ENCODE peak calls at places on chromosomes 3 and 15, in seven cellular contexts. T is RWPE1; B is tibial artery; J is Right ventricle myocardium inferior; V is activated effector memory CD4-positive, alpha-beta T cell treated with anti-CD3 and anti-CD28 coated beads, Interleukin-2, amount 50 U/mL, for 16 hours; A is naive thymus-derived CD4-positive, alpha-beta T cell; M is GM12864. P is an unnamed sample.

GRCh38 chr3:123711356-123711755 is 126.5 kb upstream of the HACD2 start:
- DNase-seq in J (no peak), B (peak), M (no peak), A (no peak), V (no peak), T (no peak), P (no peak)

GRCh38 chr3:42712716-42713372 is 10.2 kb upstream of the HHATL start:
- DNase-seq in A (no peak), T (no peak), V (peak), B (peak), M (no peak), J (no peak), P (no peak)

GRCh38 chr3:188319569-188319968 is 165.6 kb downstream of the LPP start:
- DNase-seq in A (no peak), J (no peak), V (no peak), M (no peak), T (no peak), B (no peak), P (no peak)

GRCh38 chr3:13222891-13223573 is 149.8 kb upstream of the IQSEC1 start:
- DNase-seq in A (no peak), J (no peak), B (no peak), V (no peak), M (no peak), T (no peak), P (no peak)

GRCh38 chr3:23017800-23018199 is 185.3 kb upstream of the UBE2E2 start:
- DNase-seq in M (no peak), T (peak), V (no peak), A (no peak), J (no peak), B (no peak), P (no peak)

GRCh38 chr3:134250717-134251220 is at the start of gene RYK:
- DNase-seq in T (peak), J (peak), M (no peak), V (peak), B (peak), A (peak), P (peak)

GRCh38 chr15:48766196-48766595 is 44.7 kb downstream of the CEP152 start:
- DNase-seq in B (no peak), A (no peak), J (no peak), V (no peak), T (peak), M (no peak), P (no peak)

GRCh38 chr3:26264708-26265107 is 357.9 kb upstream of the LRRC3B start:
- DNase-seq in T (no peak), B (no peak), J (no peak), M (no peak), V (no peak), A (no peak), P (no peak)

GRCh38 chr15:29141908-29142747 is 127.5 kb downstream of the NSMCE3 start:
- DNase-seq in V (no peak), A (no peak), M (no peak), B (no peak), T (no peak), J (no peak), P (no peak)

GRCh38 chr3:183460059-183461052 is 31.9 kb upstream of the MCF2L2 start:
- DNase-seq in V (no peak), M (no peak), B (no peak), T (peak), J (no peak), A (no peak), P (no peak)

GRCh38 chr15:99495430-99496301 is 70.1 kb upstream of the MEF2A start:
- DNase-seq in A (peak), J (no peak), T (no peak), V (no peak), M (no peak), B (no peak), P (no peak)

GRCh38 chr3:98608029-98608428 is 14.6 kb upstream of the CPOX start:
- DNase-seq in J (no peak), T (no peak), V (no peak), A (no peak), M (no peak), B (no peak), P (no peak)

GRCh38 chr3:8473990-8474389 is 27.6 kb upstream of the LMCD1 start:
- DNase-seq in M (no peak), B (no peak), J (no peak), A (no peak), V (no peak), T (no peak), P (no peak)

GRCh38 chr15:64647367-64647766 is 128.0 kb downstream of the RBPMS2 start:
- DNase-seq in V (no peak), T (no peak), B (no peak), A (no peak), M (no peak), J (no peak), P (no peak)

GRCh38 chr3:8964436-8965370 is 1.4 kb upstream of the RAD18 start:
- DNase-seq in B (no peak), V (no peak), J (no peak), A (no peak), T (peak), M (no peak), P (no peak)

GRCh38 chr3:15783361-15783969 is 14.3 kb downstream of the ANKRD28 start:
- DNase-seq in T (no peak), M (no peak), B (no peak), J (no peak), V (no peak), A (no peak), P (no peak)

GRCh38 chr3:196988241-196989029 is 19.8 kb upstream of the PIGZ start:
- DNase-seq in J (no peak), T (no peak), V (no peak), B (no peak), M (no peak), A (no peak), P (no peak)

GRCh38 chr15:69531302-69532027 is 78.8 kb downstream of the RPLP1 start:
- DNase-seq in B (no peak), A (no peak), T (no peak), J (no peak), V (no peak), M (no peak), P (no peak)

GRCh38 chr3:99232696-99233095 is 331.2 kb upstream of the DCBLD2 start:
- DNase-seq in T (no peak), V (no peak), B (no peak), M (no peak), J (no peak), A (no peak), P (no peak)

GRCh38 chr3:13420817-13421755 is 964 bp upstream of the NUP210 start:
- DNase-seq in B (no peak), J (no peak), T (no peak), A (peak), M (peak), V (peak), P (no peak)

GRCh38 chr15:85831415-85832113 is 36.8 kb upstream of the KLHL25 start:
- DNase-seq in B (peak), J (peak), M (no peak), T (peak), V (peak), A (peak), P (peak)

GRCh38 chr15:78167227-78167888 is 18.2 kb downstream of the IDH3A start:
- DNase-seq in B (no peak), J (no peak), V (no peak), A (peak), M (peak), T (no peak), P (no peak)

GRCh38 chr3:178434206-178434805 is 101.9 kb upstream of the KCNMB2 start:
- DNase-seq in B (no peak), A (no peak), T (no peak), V (no peak), J (no peak), M (no peak), P (no peak)

GRCh38 chr3:122415104-122415744 is 638 bp downstream of the WDR5B start:
- DNase-seq in J (no peak), B (no peak), M (peak), A (peak), T (peak), V (peak), P (peak)

GRCh38 chr3:31550452-31551251 is 17.9 kb downstream of the STT3B start:
- DNase-seq in M (no peak), B (no peak), J (no peak), V (no peak), T (no peak), A (peak), P (no peak)

GRCh38 chr3:117399311-117400068 is 689.9 kb downstream of the TUSC7 start:
- DNase-seq in J (no peak), A (no peak), V (no peak), M (no peak), T (no peak), B (no peak), P (no peak)

GRCh38 chr3:194265996-194266657 is 85.0 kb downstream of the CPN2 start:
- DNase-seq in V (peak), B (no peak), J (no peak), M (no peak), A (no peak), T (no peak), P (no peak)

GRCh38 chr3:184566441-184567414 is 5.1 kb downstream of the EPHB3 start:
- DNase-seq in A (no peak), V (no peak), T (peak), M (no peak), J (no peak), B (no peak), P (no peak)

GRCh38 chr15:84872009-84872900 is 12.2 kb upstream of the SLC28A1 start:
- DNase-seq in A (no peak), B (no peak), J (no peak), M (no peak), V (no peak), T (no peak), P (peak)

GRCh38 chr3:163476179-163476578 is 1602.1 kb downstream of the SI start:
- DNase-seq in J (no peak), T (peak), M (no peak), V (no peak), B (no peak), A (no peak), P (no peak)

GRCh38 chr15:66951531-66951930 is 113.9 kb upstream of the SMAD3 start:
- DNase-seq in J (no peak), T (no peak), B (no peak), A (no peak), V (no peak), M (no peak), P (no peak)

GRCh38 chr15:67873777-67874176 is 33.9 kb upstream of the RNU6-1 start:
- DNase-seq in V (no peak), M (no peak), A (no peak), T (no peak), B (no peak), J (no peak), P (no peak)

GRCh38 chr3:23761440-23761896 is 44.3 kb upstream of the UBE2E1 start:
- DNase-seq in M (no peak), J (no peak), T (peak), A (no peak), B (no peak), V (no peak), P (no peak)

GRCh38 chr3:100158877-100159563 is 44.7 kb upstream of the FILIP1L start:
- DNase-seq in V (no peak), J (no peak), M (no peak), B (no peak), T (no peak), A (no peak), P (peak)

GRCh38 chr3:186442162-186442561 is 80.1 kb upstream of the DGKG start:
- DNase-seq in A (no peak), B (no peak), V (no peak), T (no peak), M (no peak), J (no peak), P (no peak)

P was measured in gastrocnemius medialis.